ENCODE peak calls at places on chromosomes 5 and 9, in six cellular contexts. One of them, this sample, is unnamed.

GRCh38 chr5:10655041-10655685 is 91.3 kb downstream of the ANKRD33B start:
- DNase-seq in tibial artery: no peak
- DNase-seq in colonic mucosa: no peak
- DNase-seq in CD8-positive, alpha-beta T cell: no peak
- DNase-seq in breast epithelium: no peak
- DNase-seq in Karpas-422: no peak
- DNase-seq in this sample: no peak

GRCh38 chr9:36317766-36318165 is 59.5 kb upstream of the GNE start:
- DNase-seq in tibial artery: no peak
- DNase-seq in colonic mucosa: peak
- DNase-seq in CD8-positive, alpha-beta T cell: no peak
- DNase-seq in breast epithelium: peak
- DNase-seq in Karpas-422: no peak
- DNase-seq in this sample: no peak

GRCh38 chr5:89981006-89981405 is 428.6 kb downstream of the CETN3 start:
- DNase-seq in tibial artery: no peak
- DNase-seq in colonic mucosa: no peak
- DNase-seq in CD8-positive, alpha-beta T cell: no peak
- DNase-seq in breast epithelium: no peak
- DNase-seq in Karpas-422: no peak
- DNase-seq in this sample: no peak

GRCh38 chr5:98510601-98511000 is 262.9 kb upstream of the RGMB start:
- DNase-seq in tibial artery: no peak
- DNase-seq in colonic mucosa: no peak
- DNase-seq in CD8-positive, alpha-beta T cell: no peak
- DNase-seq in breast epithelium: no peak
- DNase-seq in Karpas-422: no peak
- DNase-seq in this sample: no peak

GRCh38 chr9:68546596-68547390 is 6.1 kb upstream of the TMEM252 start:
- DNase-seq in tibial artery: no peak
- DNase-seq in colonic mucosa: no peak
- DNase-seq in CD8-positive, alpha-beta T cell: no peak
- DNase-seq in breast epithelium: no peak
- DNase-seq in Karpas-422: no peak
- DNase-seq in this sample: no peak

GRCh38 chr9:113963017-113963620 is 87.0 kb downstream of the ZNF618 start:
- DNase-seq in tibial artery: no peak
- DNase-seq in colonic mucosa: peak
- DNase-seq in CD8-positive, alpha-beta T cell: no peak
- DNase-seq in breast epithelium: no peak
- DNase-seq in Karpas-422: peak
- DNase-seq in this sample: no peak

GRCh38 chr9:68913054-68913453 is 100.9 kb downstream of the PRKACG start:
- DNase-seq in tibial artery: no peak
- DNase-seq in colonic mucosa: no peak
- DNase-seq in CD8-positive, alpha-beta T cell: no peak
- DNase-seq in breast epithelium: no peak
- DNase-seq in Karpas-422: no peak
- DNase-seq in this sample: no peak

GRCh38 chr5:171710451-171711024 is 75.1 kb upstream of the SMIM23 start:
- DNase-seq in tibial artery: no peak
- DNase-seq in colonic mucosa: no peak
- DNase-seq in CD8-positive, alpha-beta T cell: no peak
- DNase-seq in breast epithelium: no peak
- DNase-seq in Karpas-422: no peak
- DNase-seq in this sample: no peak

GRCh38 chr5:2722901-2723300 is 28.6 kb downstream of the IRX2 start:
- DNase-seq in tibial artery: no peak
- DNase-seq in colonic mucosa: no peak
- DNase-seq in CD8-positive, alpha-beta T cell: no peak
- DNase-seq in breast epithelium: no peak
- DNase-seq in Karpas-422: no peak
- DNase-seq in this sample: peak

GRCh38 chr9:34512131-34513078 is 10.4 kb downstream of the ENHO start:
- DNase-seq in tibial artery: peak
- DNase-seq in colonic mucosa: no peak
- DNase-seq in CD8-positive, alpha-beta T cell: no peak
- DNase-seq in breast epithelium: no peak
- DNase-seq in Karpas-422: peak
- DNase-seq in this sample: no peak

GRCh38 chr5:181190711-181191525 is 14.1 kb downstream of the TRIM7 start:
- DNase-seq in tibial artery: no peak
- DNase-seq in colonic mucosa: peak
- DNase-seq in CD8-positive, alpha-beta T cell: peak
- DNase-seq in breast epithelium: no peak
- DNase-seq in Karpas-422: peak
- DNase-seq in this sample: peak
- H3K27ac ChIP-seq in tibial artery: peak
- H3K27ac ChIP-seq in colonic mucosa: peak
- H3K27ac ChIP-seq in CD8-positive, alpha-beta T cell: peak
- H3K27ac ChIP-seq in breast epithelium: peak
- H3K27ac ChIP-seq in Karpas-422: peak
- H3K27ac ChIP-seq in this sample: peak

DNA sequence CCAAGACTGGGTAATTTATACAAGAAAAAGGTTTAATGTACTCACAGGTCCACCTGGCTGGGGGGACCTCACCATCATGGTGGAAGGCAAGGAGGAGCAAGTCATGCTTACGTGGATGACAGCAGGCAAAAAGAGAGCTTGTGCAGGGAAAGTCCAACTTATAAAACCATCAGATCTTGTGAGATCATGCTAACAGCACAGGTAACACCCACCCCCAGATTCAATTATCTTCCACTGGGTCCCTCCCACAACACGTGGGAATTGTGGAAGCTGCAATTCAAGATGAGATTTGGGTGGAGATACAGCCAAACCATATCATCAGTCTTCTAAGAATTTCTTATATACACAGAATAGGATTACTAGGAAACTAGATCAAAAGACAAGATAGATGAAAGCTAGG is 555.6 kb downstream of the PRR16 start:
- DNase-seq in tibial artery: no peak
- DNase-seq in colonic mucosa: no peak
- DNase-seq in CD8-positive, alpha-beta T cell: no peak
- DNase-seq in breast epithelium: no peak
- DNase-seq in Karpas-422: no peak
- DNase-seq in this sample: no peak
- H3K27ac ChIP-seq in tibial artery: no peak
- H3K27ac ChIP-seq in colonic mucosa: no peak
- H3K27ac ChIP-seq in CD8-positive, alpha-beta T cell: no peak
- H3K27ac ChIP-seq in breast epithelium: no peak
- H3K27ac ChIP-seq in Karpas-422: no peak
- H3K27ac ChIP-seq in this sample: no peak

GRCh38 chr5:159855476-159856157 is 60.7 kb upstream of the ADRA1B start:
- DNase-seq in tibial artery: no peak
- DNase-seq in colonic mucosa: no peak
- DNase-seq in CD8-positive, alpha-beta T cell: no peak
- DNase-seq in breast epithelium: no peak
- DNase-seq in Karpas-422: no peak
- DNase-seq in this sample: no peak
- H3K27ac ChIP-seq in tibial artery: no peak
- H3K27ac ChIP-seq in colonic mucosa: no peak
- H3K27ac ChIP-seq in CD8-positive, alpha-beta T cell: no peak
- H3K27ac ChIP-seq in breast epithelium: no peak
- H3K27ac ChIP-seq in Karpas-422: no peak
- H3K27ac ChIP-seq in this sample: no peak

DNA sequence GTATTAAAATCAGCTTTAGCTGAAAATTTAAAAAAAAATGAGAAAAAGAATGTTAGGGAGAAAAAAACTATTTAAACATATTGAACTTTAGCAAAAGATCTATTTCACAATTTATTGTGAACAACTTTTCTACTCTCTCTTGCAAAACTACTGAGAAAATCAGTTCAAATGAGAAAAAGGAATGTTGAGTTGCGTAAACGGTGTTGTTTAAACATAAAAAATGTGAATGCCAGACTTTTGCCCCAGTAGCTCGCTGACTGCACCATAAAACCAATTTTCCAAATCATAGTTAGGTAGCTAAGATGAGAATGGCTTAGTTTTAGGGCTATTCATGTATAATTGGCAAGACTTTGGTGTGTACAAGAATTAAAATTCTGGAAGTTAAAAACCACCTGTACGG is 13.4 kb upstream of the RAD23B start:
- DNase-seq in tibial artery: no peak
- DNase-seq in colonic mucosa: no peak
- DNase-seq in CD8-positive, alpha-beta T cell: no peak
- DNase-seq in breast epithelium: no peak
- DNase-seq in Karpas-422: no peak
- DNase-seq in this sample: no peak
- H3K27ac ChIP-seq in tibial artery: no peak
- H3K27ac ChIP-seq in colonic mucosa: no peak
- H3K27ac ChIP-seq in CD8-positive, alpha-beta T cell: no peak
- H3K27ac ChIP-seq in breast epithelium: no peak
- H3K27ac ChIP-seq in Karpas-422: no peak
- H3K27ac ChIP-seq in this sample: no peak

DNA sequence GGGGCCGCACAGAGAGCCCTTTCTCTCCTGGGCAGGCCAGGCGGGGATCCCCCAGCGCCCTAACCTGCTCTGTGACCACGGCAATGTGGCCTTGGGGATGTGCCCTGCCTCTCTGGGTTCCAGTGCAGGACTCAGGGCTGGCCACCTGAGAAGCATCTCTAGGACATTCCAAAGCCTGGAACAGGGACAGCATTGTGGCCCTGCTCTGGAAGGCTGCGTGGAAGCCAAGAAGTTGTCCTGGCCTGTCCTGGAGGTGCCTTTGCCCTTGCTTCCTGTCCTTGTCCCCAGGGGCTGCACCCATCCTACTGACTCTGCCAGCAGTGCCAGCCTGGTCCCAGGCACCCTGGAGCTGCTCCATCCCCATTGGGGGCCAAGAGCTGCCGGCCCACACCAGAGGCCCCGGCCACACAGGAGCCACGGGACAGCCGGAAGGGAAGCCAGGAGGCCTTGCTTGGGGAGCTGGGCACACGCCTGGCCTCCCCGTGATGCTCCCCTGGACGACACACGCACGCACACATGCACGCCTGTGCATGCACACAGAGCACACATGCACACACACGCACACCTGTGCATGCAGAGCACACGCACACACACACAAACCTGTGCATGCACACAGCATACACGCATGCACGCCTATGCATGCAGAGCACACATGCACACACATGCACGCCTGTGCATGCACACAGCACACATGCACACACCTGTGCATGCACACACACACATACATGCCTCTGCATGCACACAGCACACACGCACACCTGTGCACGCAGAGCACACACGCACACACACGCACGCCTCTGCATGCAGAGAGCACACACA is 20.1 kb upstream of the CAMSAP1 start:
- DNase-seq in tibial artery: no peak
- DNase-seq in colonic mucosa: no peak
- DNase-seq in CD8-positive, alpha-beta T cell: no peak
- DNase-seq in breast epithelium: no peak
- DNase-seq in Karpas-422: no peak
- DNase-seq in this sample: peak
- H3K27ac ChIP-seq in tibial artery: no peak
- H3K27ac ChIP-seq in colonic mucosa: no peak
- H3K27ac ChIP-seq in CD8-positive, alpha-beta T cell: no peak
- H3K27ac ChIP-seq in breast epithelium: peak
- H3K27ac ChIP-seq in Karpas-422: no peak
- H3K27ac ChIP-seq in this sample: no peak

GRCh38 chr5:55324815-55325418 is 17.1 kb downstream of the MTREX start:
- DNase-seq in tibial artery: no peak
- DNase-seq in colonic mucosa: no peak
- DNase-seq in CD8-positive, alpha-beta T cell: no peak
- DNase-seq in breast epithelium: no peak
- DNase-seq in Karpas-422: peak
- DNase-seq in this sample: no peak
- H3K27ac ChIP-seq in tibial artery: no peak
- H3K27ac ChIP-seq in colonic mucosa: no peak
- H3K27ac ChIP-seq in CD8-positive, alpha-beta T cell: no peak
- H3K27ac ChIP-seq in breast epithelium: no peak
- H3K27ac ChIP-seq in Karpas-422: no peak
- H3K27ac ChIP-seq in this sample: no peak

DNA sequence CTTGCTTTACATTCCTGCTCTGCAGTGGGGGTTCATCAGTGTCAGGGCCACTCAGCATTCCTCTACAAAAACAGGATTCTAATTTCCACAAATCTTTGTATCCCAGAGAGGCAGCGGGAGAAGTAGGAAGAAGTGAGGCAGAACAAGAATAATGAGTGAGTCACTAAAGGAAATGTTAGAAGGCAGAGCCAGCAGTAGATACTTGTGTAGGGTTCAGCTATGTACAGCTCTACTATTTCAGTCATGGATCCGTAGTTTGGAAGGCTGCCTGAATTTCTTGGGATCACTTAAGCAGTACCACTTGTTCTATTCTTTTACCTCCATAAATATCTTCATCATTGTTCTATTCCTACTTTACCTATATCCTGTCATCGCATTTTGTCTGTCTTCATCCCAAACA is 246.3 kb upstream of the TLE4 start:
- DNase-seq in tibial artery: no peak
- DNase-seq in colonic mucosa: no peak
- DNase-seq in CD8-positive, alpha-beta T cell: no peak
- DNase-seq in breast epithelium: no peak
- DNase-seq in Karpas-422: no peak
- DNase-seq in this sample: no peak
- H3K27ac ChIP-seq in tibial artery: no peak
- H3K27ac ChIP-seq in colonic mucosa: no peak
- H3K27ac ChIP-seq in CD8-positive, alpha-beta T cell: no peak
- H3K27ac ChIP-seq in breast epithelium: no peak
- H3K27ac ChIP-seq in Karpas-422: no peak
- H3K27ac ChIP-seq in this sample: no peak